ENCODE peak calls at places on chromosomes 12 and 14, in nine cellular contexts. One of them, this sample, is unnamed.

GRCh38 chr12:79747274-79747673 is 56.5 kb upstream of the PAWR start:
- DNase-seq in BE2C: no peak
- DNase-seq in cardiac muscle cell: no peak
- DNase-seq in heart right ventricle: no peak
- DNase-seq in astrocyte: peak
- DNase-seq in astrocyte of the spinal cord: no peak
- DNase-seq in CD8-positive, alpha-beta memory T cell: no peak
- DNase-seq in right atrium auricular region: no peak
- DNase-seq in aorta: no peak
- DNase-seq in this sample: no peak

GRCh38 chr12:73110816-73111215 is 838.6 kb downstream of the TRHDE start:
- DNase-seq in CD8-positive, alpha-beta memory T cell: no peak
- DNase-seq in heart right ventricle: no peak
- DNase-seq in astrocyte: no peak
- DNase-seq in cardiac muscle cell: no peak
- DNase-seq in right atrium auricular region: no peak
- DNase-seq in BE2C: no peak
- DNase-seq in astrocyte of the spinal cord: no peak
- DNase-seq in aorta: no peak
- DNase-seq in this sample: no peak

GRCh38 chr14:64946310-64947045 is 3.9 kb upstream of the GPX2 start:
- DNase-seq in astrocyte: no peak
- DNase-seq in aorta: no peak
- DNase-seq in CD8-positive, alpha-beta memory T cell: no peak
- DNase-seq in right atrium auricular region: peak
- DNase-seq in astrocyte of the spinal cord: no peak
- DNase-seq in BE2C: no peak
- DNase-seq in heart right ventricle: no peak
- DNase-seq in cardiac muscle cell: no peak
- DNase-seq in this sample: no peak

GRCh38 chr12:53345486-53346195 is 9.5 kb upstream of the SP7 start:
- DNase-seq in CD8-positive, alpha-beta memory T cell: no peak
- DNase-seq in BE2C: peak
- DNase-seq in aorta: no peak
- DNase-seq in heart right ventricle: peak
- DNase-seq in astrocyte: no peak
- DNase-seq in right atrium auricular region: no peak
- DNase-seq in cardiac muscle cell: no peak
- DNase-seq in astrocyte of the spinal cord: no peak
- DNase-seq in this sample: no peak

GRCh38 chr14:64465208-64465821 is at the start of gene AKAP5:
- DNase-seq in CD8-positive, alpha-beta memory T cell: peak
- DNase-seq in BE2C: peak
- DNase-seq in heart right ventricle: peak
- DNase-seq in astrocyte of the spinal cord: peak
- DNase-seq in right atrium auricular region: no peak
- DNase-seq in cardiac muscle cell: peak
- DNase-seq in aorta: peak
- DNase-seq in astrocyte: peak
- DNase-seq in this sample: no peak

GRCh38 chr14:59281613-59282012 is 93.1 kb downstream of the DAAM1 start:
- DNase-seq in cardiac muscle cell: no peak
- DNase-seq in astrocyte: peak
- DNase-seq in astrocyte of the spinal cord: peak
- DNase-seq in aorta: no peak
- DNase-seq in right atrium auricular region: no peak
- DNase-seq in BE2C: no peak
- DNase-seq in heart right ventricle: no peak
- DNase-seq in CD8-positive, alpha-beta memory T cell: no peak
- DNase-seq in this sample: no peak

GRCh38 chr12:91577586-91578539 is 395.2 kb upstream of the DCN start:
- DNase-seq in right atrium auricular region: no peak
- DNase-seq in heart right ventricle: no peak
- DNase-seq in astrocyte of the spinal cord: peak
- DNase-seq in aorta: no peak
- DNase-seq in cardiac muscle cell: peak
- DNase-seq in BE2C: no peak
- DNase-seq in astrocyte: peak
- DNase-seq in CD8-positive, alpha-beta memory T cell: peak
- DNase-seq in this sample: no peak

GRCh38 chr12:109523071-109523470 is 45.6 kb downstream of the UBE3B start:
- DNase-seq in astrocyte of the spinal cord: no peak
- DNase-seq in heart right ventricle: peak
- DNase-seq in astrocyte: no peak
- DNase-seq in aorta: peak
- DNase-seq in right atrium auricular region: no peak
- DNase-seq in CD8-positive, alpha-beta memory T cell: no peak
- DNase-seq in BE2C: peak
- DNase-seq in cardiac muscle cell: no peak
- DNase-seq in this sample: no peak

GRCh38 chr14:103724116-103724515 is 8.5 kb downstream of the ZFYVE21 start:
- DNase-seq in aorta: peak
- DNase-seq in astrocyte of the spinal cord: peak
- DNase-seq in astrocyte: peak
- DNase-seq in right atrium auricular region: peak
- DNase-seq in BE2C: peak
- DNase-seq in CD8-positive, alpha-beta memory T cell: no peak
- DNase-seq in heart right ventricle: peak
- DNase-seq in cardiac muscle cell: peak
- DNase-seq in this sample: no peak

DNA sequence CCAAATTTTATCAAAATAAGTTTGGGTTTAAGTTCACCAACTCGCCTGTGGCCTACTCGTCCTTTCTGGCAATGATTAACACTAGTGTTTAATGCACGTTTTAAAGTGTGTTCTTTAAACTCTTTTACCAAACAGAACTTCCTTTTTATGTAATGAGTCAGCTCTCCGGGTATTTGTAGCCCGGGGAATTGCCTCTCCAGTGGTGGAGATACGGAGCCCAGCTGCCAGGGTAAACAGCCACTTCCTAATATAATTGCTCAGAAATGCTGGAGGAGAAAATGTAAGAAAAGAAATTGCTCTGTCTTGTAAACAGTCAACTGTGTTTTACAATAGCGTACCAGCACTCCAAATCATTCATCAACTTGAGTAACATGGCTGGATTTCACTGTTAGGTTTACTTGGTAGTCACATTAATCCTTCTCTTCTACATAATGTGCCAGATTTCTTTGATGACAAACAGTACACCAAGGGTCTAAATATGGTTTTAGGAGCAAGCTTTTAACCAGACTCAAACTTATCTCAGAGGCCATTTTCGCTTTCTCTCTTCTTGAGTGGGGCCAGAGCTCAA is 101.1 kb upstream of the SLC38A2 start:
- DNase-seq in astrocyte: peak
- DNase-seq in aorta: peak
- DNase-seq in heart right ventricle: peak
- DNase-seq in right atrium auricular region: peak
- DNase-seq in cardiac muscle cell: no peak
- DNase-seq in CD8-positive, alpha-beta memory T cell: no peak
- DNase-seq in BE2C: peak
- DNase-seq in astrocyte of the spinal cord: peak
- DNase-seq in this sample: peak
- H3K4me3 ChIP-seq in astrocyte: peak
- H3K4me3 ChIP-seq in aorta: no peak
- H3K4me3 ChIP-seq in heart right ventricle: no peak
- H3K4me3 ChIP-seq in right atrium auricular region: no peak
- H3K4me3 ChIP-seq in cardiac muscle cell: no peak
- H3K4me3 ChIP-seq in CD8-positive, alpha-beta memory T cell: no peak
- H3K4me3 ChIP-seq in BE2C: peak
- H3K4me3 ChIP-seq in astrocyte of the spinal cord: no peak
- H3K4me3 ChIP-seq in this sample: no peak

GRCh38 chr12:56256326-56256960 is 1.7 kb downstream of the ANKRD52 start:
- DNase-seq in heart right ventricle: no peak
- DNase-seq in astrocyte of the spinal cord: peak
- DNase-seq in CD8-positive, alpha-beta memory T cell: no peak
- DNase-seq in aorta: peak
- DNase-seq in astrocyte: peak
- DNase-seq in right atrium auricular region: no peak
- DNase-seq in cardiac muscle cell: no peak
- DNase-seq in BE2C: no peak
- DNase-seq in this sample: no peak
- H3K4me3 ChIP-seq in heart right ventricle: peak
- H3K4me3 ChIP-seq in astrocyte of the spinal cord: peak
- H3K4me3 ChIP-seq in CD8-positive, alpha-beta memory T cell: no peak
- H3K4me3 ChIP-seq in aorta: peak
- H3K4me3 ChIP-seq in astrocyte: peak
- H3K4me3 ChIP-seq in right atrium auricular region: peak
- H3K4me3 ChIP-seq in cardiac muscle cell: peak
- H3K4me3 ChIP-seq in BE2C: no peak
- H3K4me3 ChIP-seq in this sample: peak

GRCh38 chr12:6701078-6701768 is 608 bp upstream of the PIANP start:
- DNase-seq in BE2C: no peak
- DNase-seq in cardiac muscle cell: no peak
- DNase-seq in astrocyte: no peak
- DNase-seq in CD8-positive, alpha-beta memory T cell: no peak
- DNase-seq in heart right ventricle: no peak
- DNase-seq in right atrium auricular region: no peak
- DNase-seq in aorta: peak
- DNase-seq in astrocyte of the spinal cord: no peak
- DNase-seq in this sample: no peak
- H3K4me3 ChIP-seq in BE2C: peak
- H3K4me3 ChIP-seq in cardiac muscle cell: peak
- H3K4me3 ChIP-seq in astrocyte: peak
- H3K4me3 ChIP-seq in CD8-positive, alpha-beta memory T cell: peak
- H3K4me3 ChIP-seq in heart right ventricle: peak
- H3K4me3 ChIP-seq in right atrium auricular region: peak
- H3K4me3 ChIP-seq in aorta: peak
- H3K4me3 ChIP-seq in astrocyte of the spinal cord: peak
- H3K4me3 ChIP-seq in this sample: peak

GRCh38 chr12:111636209-111636928 is 37.3 kb upstream of the ATXN2 start:
- DNase-seq in astrocyte: peak
- DNase-seq in BE2C: peak
- DNase-seq in astrocyte of the spinal cord: peak
- DNase-seq in right atrium auricular region: peak
- DNase-seq in cardiac muscle cell: peak
- DNase-seq in aorta: peak
- DNase-seq in heart right ventricle: peak
- DNase-seq in CD8-positive, alpha-beta memory T cell: no peak
- DNase-seq in this sample: peak
- H3K4me3 ChIP-seq in astrocyte: no peak
- H3K4me3 ChIP-seq in BE2C: no peak
- H3K4me3 ChIP-seq in astrocyte of the spinal cord: no peak
- H3K4me3 ChIP-seq in right atrium auricular region: peak
- H3K4me3 ChIP-seq in cardiac muscle cell: no peak
- H3K4me3 ChIP-seq in aorta: no peak
- H3K4me3 ChIP-seq in heart right ventricle: peak
- H3K4me3 ChIP-seq in CD8-positive, alpha-beta memory T cell: no peak
- H3K4me3 ChIP-seq in this sample: no peak

GRCh38 chr14:51603495-51603894 is 48.2 kb upstream of the FRMD6 start:
- DNase-seq in astrocyte: no peak
- DNase-seq in astrocyte of the spinal cord: no peak
- DNase-seq in BE2C: no peak
- DNase-seq in right atrium auricular region: no peak
- DNase-seq in heart right ventricle: no peak
- DNase-seq in aorta: no peak
- DNase-seq in cardiac muscle cell: no peak
- DNase-seq in CD8-positive, alpha-beta memory T cell: no peak
- DNase-seq in this sample: no peak
- H3K4me3 ChIP-seq in astrocyte: no peak
- H3K4me3 ChIP-seq in astrocyte of the spinal cord: no peak
- H3K4me3 ChIP-seq in BE2C: no peak
- H3K4me3 ChIP-seq in right atrium auricular region: no peak
- H3K4me3 ChIP-seq in heart right ventricle: no peak
- H3K4me3 ChIP-seq in aorta: no peak
- H3K4me3 ChIP-seq in cardiac muscle cell: no peak
- H3K4me3 ChIP-seq in CD8-positive, alpha-beta memory T cell: no peak
- H3K4me3 ChIP-seq in this sample: no peak

This sample was measured in AG09309.